ENCODE peak calls at places on chromosomes 7 and 10, in eight cellular contexts. Q is colonic mucosa; V is HEK293T; D is mesendoderm; M is kidney tubule cell; I is caudate nucleus; L is epithelial cell of esophagus; C is activated CD4-positive, alpha-beta T cell treated with anti-CD3 and anti-CD28 coated beads, Interleukin-2, amount 10 ng/mL, durations not matched to agents 7 days and 5 days. J is an unnamed sample.

GRCh38 chr10:24723788-24724380 is at the start of gene ARHGAP21:
- DNase-seq in V (peak), D (peak), Q (peak), C (peak), M (peak), L (peak), I (peak), J (peak)

GRCh38 chr7:44712012-44712411 is 36.6 kb upstream of the ZMIZ2 start:
- DNase-seq in L (peak), Q (no peak), M (peak), D (peak), C (no peak), V (peak), I (no peak), J (peak)

GRCh38 chr10:80357000-80357803 is 621 bp downstream of the DYDC2 start:
- DNase-seq in V (no peak), C (peak), Q (no peak), I (no peak), D (peak), L (no peak), M (peak), J (peak)

GRCh38 chr10:29648114-29648982 is 13.6 kb upstream of the SVIL start:
- DNase-seq in I (no peak), Q (peak), L (no peak), M (no peak), V (no peak), D (no peak), C (peak), J (no peak)

GRCh38 chr7:103691291-103691690 is 245.3 kb upstream of the SLC26A5 start:
- DNase-seq in L (no peak), M (no peak), I (no peak), C (no peak), V (no peak), D (no peak), Q (no peak), J (no peak)

GRCh38 chr7:142813262-142813661 is 41.6 kb upstream of the EPHB6 start:
- DNase-seq in C (no peak), Q (no peak), M (peak), I (no peak), D (peak), V (no peak), L (peak), J (no peak)

GRCh38 chr10:38047666-38048065 is 37.2 kb downstream of the ZNF33A start:
- DNase-seq in Q (no peak), L (no peak), D (no peak), C (no peak), I (no peak), V (no peak), M (no peak), J (no peak)

GRCh38 chr10:72250666-72251065 is 23.1 kb upstream of the DDIT4 start:
- DNase-seq in D (no peak), L (no peak), Q (no peak), V (no peak), C (no peak), I (no peak), M (no peak), J (no peak)

GRCh38 chr7:100785878-100786277 is 41.4 kb downstream of the EPHB4 start:
- DNase-seq in M (no peak), L (no peak), D (peak), C (no peak), V (no peak), Q (no peak), I (no peak), J (no peak)

GRCh38 chr10:118031351-118032075 is 15.2 kb downstream of the RAB11FIP2 start:
- DNase-seq in M (peak), D (no peak), I (no peak), V (no peak), Q (no peak), C (no peak), L (peak), J (no peak)

GRCh38 chr10:96703358-96703757 is 17.0 kb downstream of the PIK3AP1 start:
- DNase-seq in I (no peak), V (no peak), M (no peak), Q (no peak), C (no peak), L (no peak), D (no peak), J (no peak)

GRCh38 chr10:31702005-31702404 is 226.6 kb downstream of the ARHGAP12 start:
- DNase-seq in V (no peak), Q (no peak), C (no peak), M (no peak), D (no peak), L (no peak), I (no peak), J (no peak)

GRCh38 chr10:7435674-7436073 is 24.8 kb upstream of the SFMBT2 start:
- DNase-seq in L (no peak), D (no peak), V (no peak), C (no peak), I (no peak), M (no peak), Q (no peak), J (no peak)

J was measured in pancreas.